ENCODE peak calls at places on chromosomes 13 and 19, in nine cellular contexts. H, B, O, Z, A, R, Y, C and F are unnamed samples.
A peak's percentile ranks its signal among the peaks of the same experiment; 100 is the strongest.

GRCh38 chr19:46840157-46840942 is 10.3 kb downstream of the AP2S1 start:
- DNase-seq in Z (peak; percentile 60), O (peak; percentile 76), C (peak; percentile 70), A (peak; percentile 91), Y (peak; percentile 49), B (peak; percentile 51), H (peak; percentile 83), R (no peak), F (peak; percentile 70)

GRCh38 chr19:19554074-19555023 is 16.3 kb downstream of the CILP2 start:
- DNase-seq in O (peak; percentile 71), B (peak; percentile 36), H (peak; percentile 86), R (no peak), A (peak; percentile 85), C (peak; percentile 21), Y (no peak), Z (peak; percentile 94), F (peak; percentile 41)

GRCh38 chr13:31749929-31750328 is 10.6 kb downstream of the RXFP2 start:
- DNase-seq in B (peak; percentile 92), O (peak; percentile 94), H (no peak), A (no peak), R (no peak), Y (peak; percentile 81), Z (no peak), C (peak; percentile 94), F (no peak)

GRCh38 chr13:90968510-90968909 is 379.0 kb upstream of the MIR17HG start:
- DNase-seq in C (no peak), H (peak; percentile 38), R (peak; percentile 4), Z (peak; percentile 50), A (peak; percentile 65), Y (peak; percentile 9), O (peak; percentile 40), B (peak; percentile 7), F (peak; percentile 5)

GRCh38 chr19:3983936-3984583 is 1.2 kb downstream of the EEF2 start:
- DNase-seq in Y (peak; percentile 39), B (peak; percentile 36), R (no peak), Z (peak; percentile 45), A (no peak), C (peak; percentile 47), O (peak; percentile 88), H (peak; percentile 32), F (no peak)

GRCh38 chr13:109196896-109197295 is 567.5 kb downstream of the MYO16 start:
- DNase-seq in Z (peak; percentile 55), Y (no peak), A (peak; percentile 67), B (no peak), H (no peak), O (peak; percentile 4), C (no peak), R (peak; percentile 38), F (no peak)

GRCh38 chr19:51070334-51070886 is 5.5 kb upstream of the KLK13 start:
- DNase-seq in A (no peak), Y (no peak), C (no peak), B (no peak), R (no peak), Z (no peak), H (no peak), O (no peak), F (no peak)

GRCh38 chr13:37138169-37138568 is 32.7 kb upstream of the CSNK1A1L start:
- DNase-seq in C (no peak), Y (peak; percentile 23), R (peak; percentile 1), O (peak; percentile 49), A (no peak), Z (no peak), B (no peak), H (no peak), F (no peak)

GRCh38 chr13:110150384-110151091 is 156.4 kb downstream of the COL4A1 start:
- DNase-seq in C (peak; percentile 62), B (peak; percentile 66), R (no peak), Z (no peak), Y (no peak), H (no peak), O (peak; percentile 53), A (no peak), F (no peak)

GRCh38 chr13:106533101-106533939 is 2.1 kb downstream of the EFNB2 start:
- DNase-seq in R (no peak), O (peak; percentile 85), Y (peak; percentile 76), B (peak; percentile 81), Z (peak; percentile 82), A (peak; percentile 93), C (peak; percentile 78), H (peak; percentile 84), F (no peak)

GRCh38 chr13:112776354-112776753 is 86.5 kb downstream of the ATP11A start:
- DNase-seq in C (no peak), Y (no peak), Z (no peak), H (no peak), B (no peak), R (no peak), O (no peak), A (no peak), F (no peak)

GRCh38 chr13:112777637-112778406 is 88.0 kb downstream of the ATP11A start:
- DNase-seq in Z (peak; percentile 34), H (peak; percentile 27), R (no peak), Y (no peak), C (no peak), A (no peak), O (no peak), B (no peak), F (no peak)

GRCh38 chr13:112775791-112776279 is 86.0 kb downstream of the ATP11A start:
- DNase-seq in Z (no peak), C (no peak), O (no peak), B (no peak), R (no peak), A (peak; percentile 26), H (peak; percentile 46), Y (no peak), F (no peak)

GRCh38 chr13:112774829-112775565 is 85.2 kb downstream of the ATP11A start:
- DNase-seq in B (no peak), Y (no peak), Z (no peak), A (no peak), R (no peak), C (no peak), H (no peak), O (no peak), F (no peak)

DNA sequence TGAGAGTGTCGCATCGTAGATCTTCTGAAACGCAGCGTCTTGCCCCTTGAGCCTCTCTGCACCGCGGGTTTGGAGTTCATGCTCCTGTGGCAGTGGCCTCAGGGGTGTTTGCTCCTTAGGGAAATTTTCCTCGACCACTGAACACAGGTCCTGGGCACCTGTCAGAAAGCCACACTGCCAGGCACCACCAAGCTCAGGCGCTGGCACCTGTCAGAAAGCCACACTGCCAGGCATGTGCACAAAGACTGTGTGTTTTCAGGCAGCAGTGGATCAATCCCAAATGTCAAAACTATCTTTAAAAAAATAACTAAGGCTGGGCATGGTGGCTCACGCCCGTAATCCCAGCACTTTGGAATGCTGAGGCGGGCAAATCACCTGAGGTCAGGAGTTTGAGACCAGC is 87.1 kb downstream of the ATP11A start:
- DNase-seq in C (no peak), H (peak; percentile 11), Y (no peak), R (no peak), O (no peak), Z (no peak), B (no peak), A (no peak), F (no peak)
- H2AFZ ChIP-seq in C (no peak overlapping the region), H (no peak overlapping the region), Y (no peak overlapping the region), R (no peak overlapping the region), O (no peak overlapping the region), Z (no peak overlapping the region), B (no peak overlapping the region), A (no peak overlapping the region), F (no peak overlapping the region)

GRCh38 chr19:54319049-54319448 is 6.1 kb upstream of the LILRA5 start:
- DNase-seq in C (no peak), Z (no peak), O (no peak), H (no peak), B (no peak), R (no peak), A (no peak), Y (no peak), F (no peak)

GRCh38 chr19:54316746-54317107 is 3.8 kb upstream of the LILRA5 start:
- DNase-seq in C (no peak), Z (peak; percentile 61), B (no peak), H (no peak), A (peak; percentile 24), Y (no peak), O (peak; percentile 5), R (no peak), F (peak; percentile 15)

GRCh38 chr19:54317108-54317964 is 4.4 kb upstream of the LILRA5 start:
- DNase-seq in Z (no peak), A (no peak), Y (no peak), O (no peak), B (no peak), R (no peak), H (no peak), C (no peak), F (no peak)

GRCh38 chr19:54315956-54316355 is 3.0 kb upstream of the LILRA5 start:
- DNase-seq in Z (no peak), A (no peak), C (no peak), B (no peak), O (no peak), R (no peak), Y (no peak), H (no peak), F (no peak)

DNA sequence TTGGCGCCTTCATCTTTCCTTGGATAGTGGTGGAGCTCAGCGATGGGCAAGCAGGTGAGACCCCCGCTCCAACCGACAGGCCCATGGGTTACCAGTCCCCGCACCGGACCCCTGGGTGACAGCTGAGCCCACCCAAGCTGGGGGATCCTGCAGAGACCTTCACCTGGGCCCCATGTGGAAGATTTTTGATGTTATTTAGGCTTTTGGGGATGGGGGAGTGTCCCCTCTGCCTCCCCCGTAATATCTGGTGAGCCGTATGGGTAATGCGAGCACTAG is 4.9 kb upstream of the LILRA5 start:
- DNase-seq in O (no peak), R (no peak), A (no peak), Z (no peak), B (no peak), H (no peak), C (no peak), Y (no peak), F (no peak)
- H3K27me3 ChIP-seq in O (no peaks in the 10 kb centered on the region), R (no peaks in the 10 kb centered on the region), A (no peaks in the 10 kb centered on the region), Z (no peaks in the 10 kb centered on the region), B (no peaks in the 10 kb centered on the region), H (peaks cover 67% of the 10 kb centered on the region), C (no peaks in the 10 kb centered on the region), Y (no peaks in the 10 kb centered on the region), F (no peaks in the 10 kb centered on the region)

DNA sequence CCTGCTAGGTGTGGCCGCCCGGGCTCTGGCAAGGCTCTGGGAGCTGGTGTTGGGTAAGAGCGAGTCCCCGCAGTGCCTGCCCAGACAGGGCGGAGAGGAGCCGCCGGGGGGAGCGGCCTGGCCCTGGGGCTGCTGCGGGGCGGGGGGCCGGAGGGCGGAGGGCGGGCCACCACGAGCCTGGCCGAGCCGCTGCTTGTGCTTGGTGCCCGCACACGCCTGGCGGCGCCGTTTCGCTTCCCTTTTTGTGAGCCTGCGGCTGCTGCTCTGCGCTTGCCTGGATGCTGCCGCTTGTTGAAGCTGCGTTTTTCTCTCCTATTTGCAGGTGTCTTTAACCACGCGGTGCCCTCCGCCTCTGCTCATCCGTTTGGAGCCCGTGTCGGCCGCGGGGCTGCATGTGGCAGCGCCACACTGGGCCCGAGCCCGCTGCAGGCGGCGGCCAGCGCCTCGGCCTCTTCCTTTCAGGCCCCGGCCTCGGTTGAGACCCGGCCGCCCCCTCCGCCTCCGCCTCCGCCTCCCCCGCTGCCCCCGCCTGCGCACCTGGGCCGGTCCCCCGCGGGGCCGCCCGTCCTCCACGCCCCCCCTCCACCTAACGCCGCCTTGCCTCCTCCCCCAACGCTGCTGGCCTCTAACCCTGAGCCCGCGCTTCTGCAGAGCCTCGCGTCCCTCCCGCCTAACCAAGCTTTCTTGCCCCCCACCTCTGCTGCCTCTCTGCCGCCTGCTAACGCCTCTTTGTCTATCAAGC is 8.5 kb downstream of the PLEKHJ1 start:
- DNase-seq in O (no peak), R (no peak), C (no peak), Z (no peak), H (no peak), B (no peak), Y (no peak), A (no peak), F (no peak)
- H3K9ac ChIP-seq in O (no peak overlapping the region), R (no peak overlapping the region), C (no peak overlapping the region), Z (no peak overlapping the region), H (no peak overlapping the region), B (no peak overlapping the region), Y (no peak overlapping the region), A (no peak overlapping the region), F (no peak overlapping the region)

GRCh38 chr13:33624740-33625139 is 193.2 kb upstream of the RFC3 start:
- DNase-seq in Z (no peak), O (no peak), C (no peak), H (no peak), Y (no peak), B (no peak), A (no peak), R (no peak), F (no peak)
- H2AFZ ChIP-seq in Z (no peak overlapping the region), O (no peak overlapping the region), C (no peak overlapping the region), H (no peak overlapping the region), Y (no peak overlapping the region), B (no peak overlapping the region), A (no peak overlapping the region), R (no peak overlapping the region), F (no peak overlapping the region)